ENCODE peak calls at places on chromosomes 3 and 15, in four cellular contexts. W, G, X and O are unnamed samples.

GRCh38 chr3:47890037-47890831 is 87.3 kb downstream of the DHX30 start:
- DNase-seq in G (no peak), W (no peak), X (no peak), O (no peak)

GRCh38 chr15:72222433-72222832 is 8.6 kb downstream of the PKM start:
- DNase-seq in G (no peak), X (no peak), W (no peak), O (no peak)

GRCh38 chr15:96514607-96515285 is 184.2 kb downstream of the NR2F2 start:
- DNase-seq in X (no peak), W (no peak), G (no peak), O (no peak)

GRCh38 chr3:14948609-14949038 is 1.2 kb downstream of the NR2C2 start:
- DNase-seq in W (no peak), G (no peak), X (no peak), O (no peak)

GRCh38 chr3:150293401-150294001 is 114.6 kb upstream of the TSC22D2 start:
- DNase-seq in X (no peak), W (no peak), G (no peak), O (no peak)

GRCh38 chr15:34336947-34337556 is 529 bp downstream of the SLC12A6 start:
- DNase-seq in W (no peak), X (no peak), G (no peak), O (no peak)

GRCh38 chr15:48388937-48389309 is 57.7 kb downstream of the DUT start:
- DNase-seq in X (no peak), G (no peak), W (no peak), O (no peak)

GRCh38 chr3:101484805-101485620 is 28.0 kb downstream of the SENP7 start:
- DNase-seq in X (no peak), W (no peak), G (no peak), O (no peak)

GRCh38 chr3:143269741-143270140 is 150.2 kb downstream of the CHST2 start:
- DNase-seq in G (no peak), W (no peak), X (no peak), O (no peak)

GRCh38 chr3:126450744-126451143 is 24.9 kb downstream of the ZXDC start:
- DNase-seq in G (no peak), W (no peak), X (no peak), O (no peak)

GRCh38 chr3:125123455-125123854 is 67.7 kb upstream of the HEG1 start:
- DNase-seq in G (no peak), X (no peak), W (no peak), O (no peak)

GRCh38 chr3:171526146-171526545 is 65.9 kb upstream of the TNIK start:
- DNase-seq in X (no peak), G (no peak), W (no peak), O (no peak)

GRCh38 chr3:58034738-58035511 is 26.7 kb downstream of the FLNB start:
- DNase-seq in X (no peak), W (no peak), G (peak; percentile 74), O (no peak)

GRCh38 chr3:184066211-184066610 is 13.4 kb downstream of the HTR3C start:
- DNase-seq in G (no peak), X (no peak), W (no peak), O (no peak)

GRCh38 chr3:183099026-183099837 is at the start of gene MCCC1:
- DNase-seq in W (peak; percentile 96), G (peak; percentile 98), X (peak; percentile 97), O (peak; percentile 96)

GRCh38 chr15:43204016-43204901 is 16.6 kb downstream of the EPB42 start:
- DNase-seq in W (peak; percentile 53), G (peak; percentile 63), X (peak; percentile 67), O (no peak)

GRCh38 chr3:28476194-28476593 is 127.6 kb upstream of the AZI2 start:
- DNase-seq in G (peak; percentile 19), W (peak; percentile 23), X (no peak), O (no peak)

GRCh38 chr3:79367066-79367465 is 400.7 kb downstream of the ROBO1 start:
- DNase-seq in G (no peak), X (no peak), W (no peak), O (no peak)

GRCh38 chr3:171351676-171352075 is 108.5 kb downstream of the TNIK start:
- DNase-seq in X (no peak), W (no peak), G (no peak), O (no peak)

GRCh38 chr3:29349049-29349448 is 68.2 kb downstream of the RBMS3 start:
- DNase-seq in W (no peak), X (no peak), G (no peak), O (no peak)

GRCh38 chr3:161222662-161223061 is 1.6 kb downstream of the NMD3 start:
- DNase-seq in W (no peak), G (no peak), X (no peak), O (no peak)

GRCh38 chr3:6622712-6623111 is 238.2 kb upstream of the GRM7 start:
- DNase-seq in G (no peak), W (no peak), X (no peak), O (no peak)

GRCh38 chr15:69997701-69998273 is 99.9 kb downstream of the TLE3 start:
- DNase-seq in W (no peak), X (no peak), G (no peak), O (peak; percentile 6)

GRCh38 chr15:90817117-90818057 is 51.0 kb upstream of the FURIN start:
- DNase-seq in G (no peak), X (no peak), W (no peak), O (no peak)

GRCh38 chr3:107432646-107433045 is 55.4 kb downstream of the CCDC54 start:
- DNase-seq in W (no peak), X (no peak), G (no peak), O (no peak)
- TF ChIP-seq GABPA in W (no peak), X (no peak), G (no peak), O (no peak)

GRCh38 chr3:44077267-44077666 is 164.4 kb upstream of the TOPAZ1 start:
- DNase-seq in X (no peak), W (no peak), G (no peak), O (no peak)
- TF ChIP-seq GABPA in X (no peak), W (no peak), G (no peak), O (no peak)

GRCh38 chr3:128366136-128366535 is 100.6 kb downstream of the DNAJB8 start:
- DNase-seq in W (no peak), X (no peak), G (no peak), O (no peak)
- TF ChIP-seq GABPA in W (no peak), X (no peak), G (no peak), O (no peak)

DNA sequence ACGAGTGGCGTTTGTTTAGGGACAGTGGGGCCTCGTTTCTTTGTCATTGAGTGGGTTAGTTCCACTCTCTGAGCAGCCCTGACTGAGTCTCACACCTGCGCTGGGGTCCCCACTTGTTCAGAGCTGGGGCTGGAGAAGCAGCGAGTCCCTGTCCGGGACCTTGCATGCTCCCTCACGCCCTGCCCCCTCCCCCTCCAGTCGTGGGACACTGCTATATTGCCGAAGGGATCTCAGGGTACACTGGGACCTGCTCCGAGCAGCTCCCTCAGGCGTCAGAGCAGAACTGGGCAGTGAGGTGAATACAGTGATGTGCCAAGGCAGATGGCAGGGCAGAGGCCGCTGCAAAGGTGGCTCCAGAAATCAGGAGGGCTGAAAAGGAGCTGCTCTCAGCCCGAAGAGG is 59.9 kb upstream of the KLF13 start:
- DNase-seq in G (no peak), W (no peak), X (peak; percentile 43), O (peak; percentile 82)
- TF ChIP-seq GABPA in G (no peak), W (no peak), X (no peak), O (no peak)